ENCODE peak calls at places on chromosome 18, in four cellular contexts. One of them, this sample, is unnamed.

GRCh38 chr18:77528877-77529276 is 279.2 kb downstream of the GALR1 start:
- DNase-seq in K562: no peak
- DNase-seq in HepG2: no peak
- DNase-seq in H1: no peak
- DNase-seq in this sample: no peak

GRCh38 chr18:32380559-32380958 is 90.1 kb downstream of the GAREM1 start:
- DNase-seq in K562: no peak
- DNase-seq in HepG2: no peak
- DNase-seq in H1: no peak
- DNase-seq in this sample: no peak

GRCh38 chr18:55328301-55328700 is 259.7 kb downstream of the TCF4 start:
- DNase-seq in K562: no peak
- DNase-seq in HepG2: no peak
- DNase-seq in H1: no peak
- DNase-seq in this sample: no peak

GRCh38 chr18:71237636-71238035 is 948.8 kb downstream of the SOCS6 start:
- DNase-seq in K562: no peak
- DNase-seq in HepG2: no peak
- DNase-seq in H1: no peak
- DNase-seq in this sample: no peak

GRCh38 chr18:7452331-7452730 is 114.8 kb upstream of the PTPRM start:
- DNase-seq in K562: peak; percentile 60
- DNase-seq in HepG2: peak; percentile 18
- DNase-seq in H1: peak; percentile 38
- DNase-seq in this sample: peak; percentile 50

GRCh38 chr18:38539373-38539772 is 973.8 kb upstream of the CELF4 start:
- DNase-seq in K562: no peak
- DNase-seq in HepG2: no peak
- DNase-seq in H1: no peak
- DNase-seq in this sample: no peak

GRCh38 chr18:43525149-43525548 is 247.9 kb upstream of the SYT4 start:
- DNase-seq in K562: no peak
- DNase-seq in HepG2: no peak
- DNase-seq in H1: no peak
- DNase-seq in this sample: no peak

GRCh38 chr18:79914614-79915160 is 36.8 kb downstream of the SLC66A2 start:
- DNase-seq in K562: no peak
- DNase-seq in HepG2: no peak
- DNase-seq in H1: no peak
- DNase-seq in this sample: no peak

GRCh38 chr18:12056034-12056883 is 37.4 kb upstream of the ANKRD62 start:
- DNase-seq in K562: no peak
- DNase-seq in HepG2: no peak
- DNase-seq in H1: no peak
- DNase-seq in this sample: no peak

GRCh38 chr18:22567794-22568193 is 150.1 kb upstream of the CTAGE1 start:
- DNase-seq in K562: no peak
- DNase-seq in HepG2: no peak
- DNase-seq in H1: no peak
- DNase-seq in this sample: no peak

GRCh38 chr18:2706903-2707302 is 51.4 kb downstream of the SMCHD1 start:
- DNase-seq in K562: no peak
- DNase-seq in HepG2: no peak
- DNase-seq in H1: no peak
- DNase-seq in this sample: no peak

GRCh38 chr18:65754121-65754520 is 3.3 kb downstream of the CDH7 start:
- DNase-seq in K562: no peak
- DNase-seq in HepG2: no peak
- DNase-seq in H1: no peak
- DNase-seq in this sample: no peak

GRCh38 chr18:12014976-12015696 is 33.8 kb downstream of the IMPA2 start:
- DNase-seq in K562: no peak
- DNase-seq in HepG2: no peak
- DNase-seq in H1: no peak
- DNase-seq in this sample: no peak

GRCh38 chr18:25250610-25250859 is 101.4 kb downstream of the ZNF521 start:
- DNase-seq in K562: no peak
- DNase-seq in HepG2: no peak
- DNase-seq in H1: no peak
- DNase-seq in this sample: no peak

GRCh38 chr18:54950221-54950620 is 9.0 kb downstream of the CCDC68 start:
- DNase-seq in K562: no peak
- DNase-seq in HepG2: peak; percentile 36
- DNase-seq in H1: no peak
- DNase-seq in this sample: no peak

GRCh38 chr18:73283788-73284187 is 416.0 kb upstream of the NETO1 start:
- DNase-seq in K562: no peak
- DNase-seq in HepG2: no peak
- DNase-seq in H1: no peak
- DNase-seq in this sample: no peak

GRCh38 chr18:7177131-7177744 is 53.7 kb upstream of the LRRC30 start:
- DNase-seq in K562: peak; percentile 73
- DNase-seq in HepG2: peak; percentile 45
- DNase-seq in H1: no peak
- DNase-seq in this sample: peak; percentile 54

GRCh38 chr18:50410894-50411293 is 36.0 kb downstream of the SKA1 start:
- DNase-seq in K562: no peak
- DNase-seq in HepG2: no peak
- DNase-seq in H1: no peak
- DNase-seq in this sample: no peak

DNA sequence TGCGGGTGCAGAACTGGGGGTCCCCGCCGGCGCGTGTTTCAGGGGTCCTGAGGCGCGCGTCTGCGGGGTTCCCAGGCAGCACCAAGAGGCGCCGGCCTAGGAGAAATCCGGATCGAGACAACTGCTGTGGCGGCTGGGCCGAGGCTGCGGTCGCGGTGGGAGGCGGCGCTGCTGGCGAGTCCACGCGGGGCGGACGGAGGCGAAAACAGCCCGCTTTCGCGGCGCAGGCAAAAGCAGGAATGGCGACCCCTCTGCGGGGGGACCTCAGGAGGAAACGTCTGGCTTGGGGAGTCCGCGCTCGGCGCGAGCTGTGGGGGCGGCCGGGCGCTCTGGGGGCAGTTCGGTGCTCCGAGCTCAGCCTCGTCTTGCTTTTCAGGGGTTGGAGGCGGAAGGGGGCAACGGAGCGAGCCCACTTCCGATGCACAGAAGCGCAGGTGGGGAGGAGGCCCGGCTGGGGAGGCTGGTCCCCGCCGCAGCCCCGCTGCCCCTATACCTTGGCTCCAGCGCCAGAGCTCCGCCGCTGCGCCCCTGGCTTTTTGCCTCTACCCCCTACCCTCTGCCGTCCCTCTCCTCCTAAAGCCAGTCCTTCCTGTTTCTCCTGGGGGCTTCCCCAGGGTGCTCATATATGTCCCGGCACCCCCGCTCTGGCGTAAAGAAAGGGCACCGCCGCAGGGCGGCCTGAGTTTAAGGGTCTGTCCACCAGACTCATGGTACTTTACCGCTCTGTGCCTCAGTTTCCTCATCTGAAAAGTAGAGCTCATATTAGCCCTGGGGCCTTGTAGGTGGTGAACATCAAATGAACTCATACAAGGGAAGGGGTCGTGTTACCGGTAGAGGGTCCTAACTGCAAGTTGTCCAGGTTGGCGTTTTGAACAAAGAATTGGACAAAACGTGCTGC is 81.3 kb upstream of the LDLRAD4 start:
- DNase-seq in K562: no peak
- DNase-seq in HepG2: no peak
- DNase-seq in H1: no peak
- DNase-seq in this sample: no peak
- TF ChIP-seq PHF8 in K562: no peak
- TF ChIP-seq PHF8 in HepG2: peak; percentile 68
- TF ChIP-seq PHF8 in H1: no peak
- TF ChIP-seq PHF8 in this sample: no peak

GRCh38 chr18:63553117-63553516 is 10.9 kb downstream of the SERPINB12 start:
- DNase-seq in K562: no peak
- DNase-seq in HepG2: no peak
- DNase-seq in H1: no peak
- DNase-seq in this sample: no peak
- TF ChIP-seq RFX5 in K562: no peak
- TF ChIP-seq RFX5 in HepG2: no peak
- TF ChIP-seq RFX5 in H1: no peak
- TF ChIP-seq RFX5 in this sample: no peak

GRCh38 chr18:63178526-63178880 is 141.1 kb downstream of the BCL2 start:
- DNase-seq in K562: no peak
- DNase-seq in HepG2: no peak
- DNase-seq in H1: no peak
- DNase-seq in this sample: no peak

GRCh38 chr18:63180333-63180732 is 139.2 kb downstream of the BCL2 start:
- DNase-seq in K562: no peak
- DNase-seq in HepG2: no peak
- DNase-seq in H1: no peak
- DNase-seq in this sample: no peak

GRCh38 chr18:63177259-63177658 is 142.3 kb downstream of the BCL2 start:
- DNase-seq in K562: no peak
- DNase-seq in HepG2: no peak
- DNase-seq in H1: no peak
- DNase-seq in this sample: no peak

GRCh38 chr18:63179422-63179821 is 140.1 kb downstream of the BCL2 start:
- DNase-seq in K562: no peak
- DNase-seq in HepG2: no peak
- DNase-seq in H1: no peak
- DNase-seq in this sample: no peak

GRCh38 chr18:63177822-63178525 is 141.6 kb downstream of the BCL2 start:
- DNase-seq in K562: no peak
- DNase-seq in HepG2: no peak
- DNase-seq in H1: no peak
- DNase-seq in this sample: no peak
- TF ChIP-seq POLR2A in K562: no peak
- TF ChIP-seq POLR2A in HepG2: no peak
- TF ChIP-seq POLR2A in H1: no peak
- TF ChIP-seq POLR2A in this sample: no peak

DNA sequence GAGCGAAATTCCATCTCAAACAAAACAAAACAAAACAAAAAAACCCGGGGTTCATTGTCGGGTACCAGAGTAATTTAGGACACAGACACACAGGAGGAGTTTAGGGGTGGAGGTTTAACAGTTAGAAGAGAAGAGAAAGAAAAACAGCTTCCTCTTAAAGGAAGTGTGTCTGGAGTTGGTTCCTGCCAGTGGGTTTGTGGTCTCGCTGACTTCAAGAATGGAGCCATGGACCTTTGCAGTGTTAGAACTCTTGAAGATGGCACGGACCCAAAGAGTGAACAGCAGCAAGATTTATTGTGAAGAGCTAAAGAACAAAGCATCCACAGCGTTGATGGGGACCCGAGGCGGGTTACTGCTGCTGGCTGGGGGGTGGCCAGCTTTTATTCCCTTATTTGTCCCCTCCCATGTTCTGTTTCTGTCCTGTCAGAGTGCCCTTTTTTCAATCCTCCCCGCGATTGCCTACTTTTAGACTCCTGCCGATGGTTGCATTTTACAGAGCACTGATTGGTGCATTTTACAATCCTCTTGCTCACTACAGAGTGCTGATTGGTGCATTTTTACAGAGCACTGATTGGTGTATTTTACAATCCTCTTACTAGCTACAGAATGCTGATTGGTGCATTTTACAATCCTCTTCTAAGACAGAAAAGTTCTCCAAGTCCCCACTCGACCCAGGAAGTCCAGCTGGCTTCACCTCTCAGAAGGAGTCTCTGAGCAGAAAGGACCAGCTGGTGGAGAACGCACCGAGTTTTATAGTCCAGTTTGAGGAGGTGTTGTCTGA is 28.7 kb upstream of the ATP8B1 start:
- DNase-seq in K562: no peak
- DNase-seq in HepG2: no peak
- DNase-seq in H1: no peak
- DNase-seq in this sample: no peak
- TF ChIP-seq PHF8 in K562: no peak
- TF ChIP-seq PHF8 in HepG2: no peak
- TF ChIP-seq PHF8 in H1: no peak
- TF ChIP-seq PHF8 in this sample: no peak

GRCh38 chr18:74331404-74331803 is 15.8 kb downstream of the C18orf63 start:
- DNase-seq in K562: no peak
- DNase-seq in HepG2: peak; percentile 43
- DNase-seq in H1: no peak
- DNase-seq in this sample: peak; percentile 46

GRCh38 chr18:74329688-74330205 is 14.1 kb downstream of the C18orf63 start:
- DNase-seq in K562: no peak
- DNase-seq in HepG2: no peak
- DNase-seq in H1: no peak
- DNase-seq in this sample: no peak

GRCh38 chr18:74334242-74334893 is 18.7 kb downstream of the C18orf63 start:
- DNase-seq in K562: no peak
- DNase-seq in HepG2: no peak
- DNase-seq in H1: no peak
- DNase-seq in this sample: no peak

GRCh38 chr18:74336656-74337055 is 21.0 kb downstream of the C18orf63 start:
- DNase-seq in K562: no peak
- DNase-seq in HepG2: no peak
- DNase-seq in H1: no peak
- DNase-seq in this sample: no peak

GRCh38 chr18:74333091-74333490 is 17.5 kb downstream of the C18orf63 start:
- DNase-seq in K562: no peak
- DNase-seq in HepG2: no peak
- DNase-seq in H1: no peak
- DNase-seq in this sample: no peak
- TF ChIP-seq RFX5 in K562: no peak
- TF ChIP-seq RFX5 in HepG2: no peak
- TF ChIP-seq RFX5 in H1: no peak
- TF ChIP-seq RFX5 in this sample: no peak

GRCh38 chr18:48541026-48541746 is 2.4 kb downstream of the CTIF start:
- DNase-seq in K562: peak; percentile 43
- DNase-seq in HepG2: no peak
- DNase-seq in H1: no peak
- DNase-seq in this sample: peak; percentile 57
- TF ChIP-seq POLR2A in K562: peak; percentile 36
- TF ChIP-seq POLR2A in HepG2: no peak
- TF ChIP-seq POLR2A in H1: no peak
- TF ChIP-seq POLR2A in this sample: no peak

GRCh38 chr18:78911751-78912283 is 67.8 kb upstream of the SALL3 start:
- DNase-seq in K562: no peak
- DNase-seq in HepG2: no peak
- DNase-seq in H1: no peak
- DNase-seq in this sample: no peak

GRCh38 chr18:78913830-78914585 is 65.6 kb upstream of the SALL3 start:
- DNase-seq in K562: no peak
- DNase-seq in HepG2: no peak
- DNase-seq in H1: no peak
- DNase-seq in this sample: no peak

GRCh38 chr18:78913395-78913794 is 66.2 kb upstream of the SALL3 start:
- DNase-seq in K562: no peak
- DNase-seq in HepG2: no peak
- DNase-seq in H1: no peak
- DNase-seq in this sample: no peak

GRCh38 chr18:78912862-78913261 is 66.8 kb upstream of the SALL3 start:
- DNase-seq in K562: no peak
- DNase-seq in HepG2: no peak
- DNase-seq in H1: no peak
- DNase-seq in this sample: no peak

GRCh38 chr18:78912336-78912735 is 67.3 kb upstream of the SALL3 start:
- DNase-seq in K562: no peak
- DNase-seq in HepG2: no peak
- DNase-seq in H1: no peak
- DNase-seq in this sample: no peak
- TF ChIP-seq PHF8 in K562: no peak
- TF ChIP-seq PHF8 in HepG2: no peak
- TF ChIP-seq PHF8 in H1: no peak
- TF ChIP-seq PHF8 in this sample: no peak

GRCh38 chr18:4068552-4069158 is 386.5 kb downstream of the DLGAP1 start:
- DNase-seq in K562: peak; percentile 66
- DNase-seq in HepG2: peak; percentile 34
- DNase-seq in H1: no peak
- DNase-seq in this sample: peak; percentile 65
- TF ChIP-seq RFX5 in K562: no peak
- TF ChIP-seq RFX5 in HepG2: no peak
- TF ChIP-seq RFX5 in H1: no peak
- TF ChIP-seq RFX5 in this sample: no peak

GRCh38 chr18:49021433-49022129 is 70.8 kb upstream of the SMAD7 start:
- DNase-seq in K562: peak; percentile 38
- DNase-seq in HepG2: peak; percentile 82
- DNase-seq in H1: peak; percentile 64
- DNase-seq in this sample: no peak
- TF ChIP-seq POLR2A in K562: no peak
- TF ChIP-seq POLR2A in HepG2: no peak
- TF ChIP-seq POLR2A in H1: no peak
- TF ChIP-seq POLR2A in this sample: no peak

This sample was measured in A549.